ENCODE peak calls at places on chromosomes 16 and 17, in six cellular contexts. One of them, this sample, is unnamed.

GRCh38 chr16:87608400-87608985 is 6.2 kb downstream of the JPH3 start:
- DNase-seq in stimulated activated CD4-positive, alpha-beta T cell treated with anti-CD3 and anti-CD28 coated beads, Interleukin-12 subunit alpha, Interleukin-12 subunit beta, amount 100 ng/mL, for 24 hours: no peak
- DNase-seq in COR-L47: no peak
- DNase-seq in AG09309: no peak
- DNase-seq in kidney glomerular epithelial cell: peak; percentile 60
- DNase-seq in kidney tubule cell: peak; percentile 54
- DNase-seq in this sample: peak; percentile 13

GRCh38 chr17:82613283-82614094 is 34.8 kb downstream of the WDR45B start:
- DNase-seq in COR-L47: no peak
- DNase-seq in kidney tubule cell: peak; percentile 24
- DNase-seq in kidney glomerular epithelial cell: no peak
- DNase-seq in stimulated activated CD4-positive, alpha-beta T cell treated with anti-CD3 and anti-CD28 coated beads, Interleukin-12 subunit alpha, Interleukin-12 subunit beta, amount 100 ng/mL, for 24 hours: no peak
- DNase-seq in AG09309: no peak
- DNase-seq in this sample: no peak

GRCh38 chr16:59205403-59205802 is 471.3 kb upstream of the GOT2 start:
- DNase-seq in stimulated activated CD4-positive, alpha-beta T cell treated with anti-CD3 and anti-CD28 coated beads, Interleukin-12 subunit alpha, Interleukin-12 subunit beta, amount 100 ng/mL, for 24 hours: no peak
- DNase-seq in AG09309: no peak
- DNase-seq in kidney tubule cell: no peak
- DNase-seq in COR-L47: no peak
- DNase-seq in kidney glomerular epithelial cell: no peak
- DNase-seq in this sample: no peak

GRCh38 chr17:38511126-38512108 is 83.2 kb downstream of the ARHGAP23 start:
- DNase-seq in stimulated activated CD4-positive, alpha-beta T cell treated with anti-CD3 and anti-CD28 coated beads, Interleukin-12 subunit alpha, Interleukin-12 subunit beta, amount 100 ng/mL, for 24 hours: no peak
- DNase-seq in kidney glomerular epithelial cell: peak; percentile 66
- DNase-seq in kidney tubule cell: peak; percentile 45
- DNase-seq in COR-L47: no peak
- DNase-seq in AG09309: peak; percentile 23
- DNase-seq in this sample: no peak

GRCh38 chr16:74026373-74027281 is 270.0 kb upstream of the PSMD7 start:
- DNase-seq in stimulated activated CD4-positive, alpha-beta T cell treated with anti-CD3 and anti-CD28 coated beads, Interleukin-12 subunit alpha, Interleukin-12 subunit beta, amount 100 ng/mL, for 24 hours: no peak
- DNase-seq in AG09309: no peak
- DNase-seq in kidney glomerular epithelial cell: no peak
- DNase-seq in kidney tubule cell: no peak
- DNase-seq in COR-L47: no peak
- DNase-seq in this sample: no peak

GRCh38 chr16:24511174-24511573 is 28.2 kb upstream of the RBBP6 start:
- DNase-seq in kidney tubule cell: no peak
- DNase-seq in stimulated activated CD4-positive, alpha-beta T cell treated with anti-CD3 and anti-CD28 coated beads, Interleukin-12 subunit alpha, Interleukin-12 subunit beta, amount 100 ng/mL, for 24 hours: no peak
- DNase-seq in kidney glomerular epithelial cell: no peak
- DNase-seq in COR-L47: no peak
- DNase-seq in AG09309: no peak
- DNase-seq in this sample: no peak

GRCh38 chr17:45265823-45266222 is 3.9 kb upstream of the SPATA32 start:
- DNase-seq in COR-L47: no peak
- DNase-seq in kidney tubule cell: peak; percentile 86
- DNase-seq in AG09309: peak; percentile 69
- DNase-seq in kidney glomerular epithelial cell: peak; percentile 37
- DNase-seq in stimulated activated CD4-positive, alpha-beta T cell treated with anti-CD3 and anti-CD28 coated beads, Interleukin-12 subunit alpha, Interleukin-12 subunit beta, amount 100 ng/mL, for 24 hours: no peak
- DNase-seq in this sample: no peak

GRCh38 chr16:63467513-63467912 is 1431.3 kb upstream of the CDH8 start:
- DNase-seq in AG09309: no peak
- DNase-seq in stimulated activated CD4-positive, alpha-beta T cell treated with anti-CD3 and anti-CD28 coated beads, Interleukin-12 subunit alpha, Interleukin-12 subunit beta, amount 100 ng/mL, for 24 hours: no peak
- DNase-seq in COR-L47: no peak
- DNase-seq in kidney glomerular epithelial cell: no peak
- DNase-seq in kidney tubule cell: no peak
- DNase-seq in this sample: no peak

GRCh38 chr17:41444186-41444585 is 3.4 kb upstream of the KRT38 start:
- DNase-seq in COR-L47: no peak
- DNase-seq in kidney glomerular epithelial cell: no peak
- DNase-seq in stimulated activated CD4-positive, alpha-beta T cell treated with anti-CD3 and anti-CD28 coated beads, Interleukin-12 subunit alpha, Interleukin-12 subunit beta, amount 100 ng/mL, for 24 hours: no peak
- DNase-seq in AG09309: no peak
- DNase-seq in kidney tubule cell: no peak
- DNase-seq in this sample: no peak

GRCh38 chr16:80806957-80807356 is 2.6 kb upstream of the CDYL2 start:
- DNase-seq in AG09309: peak; percentile 14
- DNase-seq in kidney tubule cell: peak; percentile 87
- DNase-seq in stimulated activated CD4-positive, alpha-beta T cell treated with anti-CD3 and anti-CD28 coated beads, Interleukin-12 subunit alpha, Interleukin-12 subunit beta, amount 100 ng/mL, for 24 hours: peak; percentile 28
- DNase-seq in kidney glomerular epithelial cell: no peak
- DNase-seq in COR-L47: no peak
- DNase-seq in this sample: peak; percentile 11

GRCh38 chr17:4899341-4900230 is at the start of gene C17orf107:
- DNase-seq in kidney tubule cell: peak; percentile 57
- DNase-seq in kidney glomerular epithelial cell: no peak
- DNase-seq in AG09309: no peak
- DNase-seq in stimulated activated CD4-positive, alpha-beta T cell treated with anti-CD3 and anti-CD28 coated beads, Interleukin-12 subunit alpha, Interleukin-12 subunit beta, amount 100 ng/mL, for 24 hours: peak; percentile 87
- DNase-seq in COR-L47: no peak
- DNase-seq in this sample: peak; percentile 20

GRCh38 chr16:74991593-74992403 is 6.9 kb upstream of the WDR59 start:
- DNase-seq in AG09309: no peak
- DNase-seq in stimulated activated CD4-positive, alpha-beta T cell treated with anti-CD3 and anti-CD28 coated beads, Interleukin-12 subunit alpha, Interleukin-12 subunit beta, amount 100 ng/mL, for 24 hours: no peak
- DNase-seq in kidney tubule cell: peak; percentile 22
- DNase-seq in COR-L47: no peak
- DNase-seq in kidney glomerular epithelial cell: no peak
- DNase-seq in this sample: no peak

GRCh38 chr17:81867123-81867951 is 3.8 kb downstream of the ARHGDIA start:
- DNase-seq in COR-L47: no peak
- DNase-seq in kidney tubule cell: peak; percentile 50
- DNase-seq in stimulated activated CD4-positive, alpha-beta T cell treated with anti-CD3 and anti-CD28 coated beads, Interleukin-12 subunit alpha, Interleukin-12 subunit beta, amount 100 ng/mL, for 24 hours: no peak
- DNase-seq in kidney glomerular epithelial cell: no peak
- DNase-seq in AG09309: no peak
- DNase-seq in this sample: no peak

GRCh38 chr16:85308585-85309540 is 196.6 kb upstream of the CIBAR2 start:
- DNase-seq in AG09309: no peak
- DNase-seq in kidney tubule cell: no peak
- DNase-seq in COR-L47: no peak
- DNase-seq in kidney glomerular epithelial cell: no peak
- DNase-seq in stimulated activated CD4-positive, alpha-beta T cell treated with anti-CD3 and anti-CD28 coated beads, Interleukin-12 subunit alpha, Interleukin-12 subunit beta, amount 100 ng/mL, for 24 hours: no peak
- DNase-seq in this sample: no peak

This sample was measured in AG04450.